ENCODE peak calls at places on chromosomes 12 and 14, in four cellular contexts. J is K562, S is Panc1, Y is HepG2. D is an unnamed sample.
A peak's percentile ranks its signal among the peaks of the same experiment; 100 is the strongest.

GRCh38 chr14:34623506-34623905 is 6.4 kb downstream of the SNX6 start:
- DNase-seq in J (no peak), S (no peak), Y (no peak), D (no peak)

GRCh38 chr12:93823616-93824410 is 146.6 kb downstream of the CRADD start:
- DNase-seq in J (no peak), S (no peak), Y (no peak), D (no peak)

GRCh38 chr12:109739747-109740693 is 26.4 kb downstream of the FAM222A start:
- DNase-seq in J (peak; percentile 68), S (no peak), Y (no peak), D (no peak)

GRCh38 chr12:89212339-89212771 is 139.9 kb downstream of the DUSP6 start:
- DNase-seq in J (no peak), S (no peak), Y (no peak), D (no peak)

GRCh38 chr12:77324763-77325468 is 259.5 kb upstream of the E2F7 start:
- DNase-seq in J (peak; percentile 22), S (no peak), Y (peak; percentile 33), D (peak; percentile 40)

GRCh38 chr14:39339003-39339402 is 93.2 kb downstream of the FBXO33 start:
- DNase-seq in J (peak; percentile 5), S (no peak), Y (peak; percentile 50), D (no peak)

GRCh38 chr12:28537474-28537873 is 347.2 kb downstream of the CCDC91 start:
- DNase-seq in J (no peak), S (no peak), Y (no peak), D (no peak)

GRCh38 chr12:95763809-95764253 is 26.7 kb downstream of the NTN4 start:
- DNase-seq in J (no peak), S (peak; percentile 82), Y (peak; percentile 48), D (peak; percentile 52)

GRCh38 chr14:20807304-20807956 is 4.8 kb upstream of the RNASE1 start:
- DNase-seq in J (no peak), S (no peak), Y (no peak), D (no peak)

GRCh38 chr12:94793191-94793595 is 142.8 kb upstream of the TMCC3 start:
- DNase-seq in J (no peak), S (no peak), Y (no peak), D (no peak)

GRCh38 chr14:102508410-102508773 is 1.2 kb downstream of the ANKRD9 start:
- DNase-seq in J (peak; percentile 69), S (no peak), Y (peak; percentile 59), D (no peak)

GRCh38 chr12:93573552-93574223 is 1.2 kb downstream of the SOCS2 start:
- DNase-seq in J (no peak), S (no peak), Y (no peak), D (no peak)

GRCh38 chr14:43894534-43894933 is 612.5 kb downstream of the FSCB start:
- DNase-seq in J (peak; percentile 18), S (no peak), Y (no peak), D (peak; percentile 7)

GRCh38 chr14:61609143-61609851 is 86.0 kb upstream of the HIF1A start:
- DNase-seq in J (no peak), S (no peak), Y (peak; percentile 63), D (no peak)

GRCh38 chr12:19885092-19885813 is 446.0 kb downstream of the AEBP2 start:
- DNase-seq in J (no peak), S (no peak), Y (no peak), D (no peak)

GRCh38 chr14:103071544-103072251 is 12.3 kb upstream of the LBHD2 start:
- DNase-seq in J (no peak), S (no peak), Y (no peak), D (no peak)

GRCh38 chr12:51391047-51391837 is at the start of gene GALNT6:
- DNase-seq in J (peak; percentile 91), S (no peak), Y (no peak), D (no peak)

GRCh38 chr12:76340680-76341435 is 7.4 kb downstream of the BBS10 start:
- DNase-seq in J (no peak), S (no peak), Y (no peak), D (no peak)

GRCh38 chr12:131694116-131694838 is 16.6 kb upstream of the SFSWAP start:
- DNase-seq in J (no peak), S (no peak), Y (no peak), D (no peak)

GRCh38 chr14:103260629-103261124 is 73.4 kb upstream of the EIF5 start:
- DNase-seq in J (no peak), S (no peak), Y (no peak), D (no peak)

GRCh38 chr12:116673713-116674112 is 64.2 kb downstream of the SPRING1 start:
- DNase-seq in J (no peak), S (no peak), Y (no peak), D (peak; percentile 21)

GRCh38 chr12:78087363-78087675 is 256.6 kb downstream of the NAV3 start:
- DNase-seq in J (no peak), S (no peak), Y (no peak), D (no peak)

DNA sequence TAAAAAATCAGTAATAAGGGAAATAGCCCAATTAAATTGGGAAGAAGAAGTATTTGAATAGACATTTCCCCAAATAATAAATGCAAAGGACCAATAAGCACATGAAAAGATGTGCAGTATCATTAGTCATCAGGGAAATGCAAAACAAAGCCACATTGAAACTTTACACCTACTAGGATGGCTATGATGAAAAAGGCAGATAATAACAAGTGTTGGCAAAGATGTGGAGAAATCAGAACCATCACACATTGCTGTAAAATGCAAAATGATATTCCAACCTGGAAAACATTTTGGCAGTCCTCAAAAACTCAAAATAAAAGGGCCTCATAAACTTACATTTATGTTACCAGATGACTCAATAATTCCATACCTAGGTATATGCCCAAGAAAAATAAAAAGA is 131.1 kb upstream of the G2E3 start:
- DNase-seq in J (no peak), S (no peak), Y (no peak), D (no peak)
- TF ChIP-seq TCF7L2 in J (no peak), S (no peak), Y (no peak), D (no peak)

GRCh38 chr12:30969606-30970395 is 43.3 kb downstream of the TSPAN11 start:
- DNase-seq in J (no peak), S (no peak), Y (no peak), D (no peak)

GRCh38 chr12:30972035-30972434 is 45.5 kb downstream of the TSPAN11 start:
- DNase-seq in J (no peak), S (no peak), Y (no peak), D (no peak)

GRCh38 chr12:30968211-30968610 is 41.7 kb downstream of the TSPAN11 start:
- DNase-seq in J (no peak), S (no peak), Y (no peak), D (no peak)

GRCh38 chr12:30969006-30969405 is 42.5 kb downstream of the TSPAN11 start:
- DNase-seq in J (no peak), S (no peak), Y (no peak), D (no peak)

GRCh38 chr12:30970559-30971202 is 44.1 kb downstream of the TSPAN11 start:
- DNase-seq in J (no peak), S (no peak), Y (no peak), D (no peak)
- TF ChIP-seq TCF7L2 in J (no peak), S (no peak), Y (no peak), D (no peak)

DNA sequence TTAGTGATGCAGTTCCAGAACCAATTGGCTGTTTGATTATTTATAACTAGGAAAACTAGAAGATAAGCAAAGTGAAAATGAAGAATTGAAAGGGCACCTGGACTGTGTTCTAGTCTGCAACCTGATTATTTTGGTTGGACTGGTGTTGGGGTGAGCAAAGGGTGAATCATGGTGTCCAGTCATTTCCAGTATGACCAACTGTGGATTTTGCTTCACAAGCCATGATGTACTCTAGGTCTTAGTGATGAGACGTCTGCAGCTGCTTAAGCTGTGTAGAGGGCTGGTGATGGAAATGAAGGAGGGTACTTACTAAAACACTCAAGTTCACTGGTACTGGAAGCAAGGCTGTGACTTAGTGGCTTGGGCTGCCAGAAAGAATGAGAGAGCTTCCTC is 193.2 kb upstream of the FRMD6 start:
- DNase-seq in J (no peak), S (peak; percentile 30), Y (no peak), D (no peak)
- TF ChIP-seq TCF7L2 in J (no peak), S (no peak), Y (no peak), D (no peak)

DNA sequence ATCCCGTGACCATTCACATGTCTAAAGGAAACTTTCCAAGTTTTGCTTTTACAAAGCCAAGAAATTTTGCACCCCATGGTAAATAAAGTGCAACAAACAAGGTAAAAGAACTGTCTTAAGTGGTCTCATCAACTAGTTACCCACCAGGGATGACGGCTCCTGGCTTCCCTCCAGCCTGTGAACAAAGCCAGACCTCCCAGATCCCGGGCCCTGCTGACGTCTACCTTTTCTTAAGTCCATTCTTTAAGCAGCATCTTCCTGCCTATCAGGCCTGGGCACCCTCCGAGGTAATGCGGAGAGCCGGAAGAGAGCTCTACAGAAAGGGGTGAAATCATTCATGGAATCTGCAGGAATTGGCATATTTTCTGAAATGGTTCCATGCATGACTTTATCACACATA is 58.0 kb upstream of the DAAM1 start:
- DNase-seq in J (no peak), S (no peak), Y (no peak), D (no peak)
- TF ChIP-seq TCF7L2 in J (no peak), S (no peak), Y (no peak), D (no peak)

DNA sequence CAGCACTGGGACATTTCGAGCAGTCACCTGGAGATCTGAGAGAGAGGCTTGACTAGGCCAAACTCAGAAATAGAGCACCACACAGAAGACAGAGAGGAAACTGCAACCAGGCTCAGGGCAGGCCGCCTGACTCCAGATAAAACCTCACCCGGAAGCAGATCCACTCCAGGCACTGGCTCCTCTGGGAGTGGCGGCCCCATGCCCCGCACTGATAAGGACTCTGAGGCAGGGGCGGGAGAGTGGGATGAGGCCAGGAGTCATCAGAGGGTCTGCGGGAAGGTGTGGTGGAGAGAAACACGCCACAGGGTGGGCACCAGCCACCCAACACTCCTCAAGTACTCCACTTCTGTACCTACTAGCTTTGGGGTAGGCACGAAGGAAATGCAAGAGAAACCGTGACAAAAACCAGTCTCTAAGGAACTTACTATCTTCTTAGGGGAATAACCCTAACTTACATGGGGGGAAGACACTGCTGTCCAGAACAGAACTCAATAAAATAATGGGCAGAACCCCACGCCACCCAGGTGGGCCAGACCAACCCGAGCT is 71.3 kb downstream of the CHGA start:
- DNase-seq in J (peak; percentile 68), S (no peak), Y (no peak), D (no peak)
- TF ChIP-seq TCF7L2 in J (no peak), S (no peak), Y (no peak), D (no peak)

GRCh38 chr14:100586520-100587247 is 533 bp downstream of the BEGAIN start:
- DNase-seq in J (no peak), S (no peak), Y (no peak), D (peak; percentile 67)
- TF ChIP-seq TCF7L2 in J (no peak), S (no peak), Y (no peak), D (no peak)

GRCh38 chr12:128783129-128783574 is 40.6 kb downstream of the SLC15A4 start:
- DNase-seq in J (no peak), S (no peak), Y (no peak), D (no peak)
- TF ChIP-seq TCF7L2 in J (no peak), S (no peak), Y (no peak), D (no peak)

GRCh38 chr14:76876076-76876475 is 49.9 kb downstream of the LRRC74A start:
- DNase-seq in J (peak; percentile 62), S (peak; percentile 55), Y (peak; percentile 43), D (peak; percentile 81)
- TF ChIP-seq TCF7L2 in J (no peak), S (no peak), Y (no peak), D (no peak)